ENCODE peak calls at places on chromosomes 2 and 18, in eight cellular contexts. X, T, S, I, Y, A, J and H are unnamed samples.
A peak's percentile ranks its signal among the peaks of the same experiment; 100 is the strongest.

GRCh38 chr2:25853038-25853638 is 25.1 kb downstream of the ASXL2 start:
- DNase-seq in T (no peak), X (no peak), A (no peak), S (no peak), I (no peak), Y (no peak), J (no peak), H (no peak)

GRCh38 chr2:172308253-172308935 is 119.0 kb upstream of the ITGA6 start:
- DNase-seq in J (no peak), I (no peak), X (no peak), T (no peak), Y (no peak), A (no peak), S (no peak), H (no peak)

GRCh38 chr18:24273596-24273995 is 124.0 kb downstream of the OSBPL1A start:
- DNase-seq in J (no peak), A (no peak), Y (no peak), S (no peak), I (no peak), X (peak; percentile 7), T (peak; percentile 44), H (no peak)

GRCh38 chr2:16960579-16960978 is 294.9 kb upstream of the CYRIA start:
- DNase-seq in A (no peak), J (no peak), Y (no peak), T (no peak), S (no peak), I (no peak), X (no peak), H (no peak)

GRCh38 chr2:20625920-20626697 is 24.8 kb downstream of the HS1BP3 start:
- DNase-seq in J (no peak), I (no peak), A (peak; percentile 70), T (no peak), Y (no peak), X (peak; percentile 54), S (no peak), H (no peak)

GRCh38 chr2:23606196-23606595 is 221.2 kb downstream of the KLHL29 start:
- DNase-seq in T (no peak), I (no peak), A (no peak), J (no peak), S (no peak), X (no peak), Y (no peak), H (no peak)

GRCh38 chr2:29705636-29706035 is 215.8 kb downstream of the ALK start:
- DNase-seq in A (no peak), I (no peak), X (no peak), J (no peak), Y (no peak), S (no peak), T (no peak), H (no peak)

GRCh38 chr2:180599804-180600203 is 380.6 kb upstream of the UBE2E3 start:
- DNase-seq in X (no peak), A (no peak), I (no peak), J (no peak), S (no peak), T (no peak), Y (no peak), H (no peak)

GRCh38 chr2:38406597-38407110 is 29.6 kb upstream of the ATL2 start:
- DNase-seq in A (peak; percentile 72), I (no peak), J (no peak), Y (no peak), S (no peak), T (no peak), X (peak; percentile 52), H (no peak)

GRCh38 chr2:134845719-134846118 is 7.3 kb downstream of the ACMSD start:
- DNase-seq in I (no peak), S (no peak), X (peak; percentile 71), T (peak; percentile 70), A (no peak), Y (no peak), J (no peak), H (no peak)

GRCh38 chr2:121748202-121748601 is 7.2 kb upstream of the TSN start:
- DNase-seq in A (no peak), X (peak; percentile 60), J (peak; percentile 50), T (peak; percentile 51), I (peak; percentile 30), S (no peak), Y (no peak), H (no peak)
- TF ChIP-seq CTCF in A (peak; percentile 19), X (peak; percentile 49), J (peak; percentile 51), T (peak; percentile 61), I (peak; percentile 41), S (no peak), Y (no peak), H (no peak)

DNA sequence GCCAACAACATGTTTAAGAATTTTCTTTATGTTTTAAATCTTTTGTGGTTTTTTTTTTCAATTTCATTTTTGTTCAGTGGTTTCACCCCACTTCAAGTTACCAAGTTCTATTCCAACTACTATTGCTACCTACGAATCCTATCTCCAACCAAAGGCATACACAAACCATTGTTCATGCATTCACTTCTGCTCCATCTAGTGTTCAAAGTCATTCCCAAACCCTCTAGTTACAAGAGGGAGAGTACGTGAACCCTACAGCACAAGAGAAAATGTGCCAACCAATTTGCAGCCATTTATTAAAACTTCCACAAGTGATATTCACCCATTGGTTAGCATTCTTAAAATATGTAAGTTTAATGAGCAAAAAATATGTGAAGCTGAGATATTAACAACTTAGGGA is 295.1 kb upstream of the KYNU start:
- DNase-seq in S (no peak), X (no peak), I (no peak), Y (no peak), T (no peak), J (no peak), A (no peak), H (no peak)
- TF ChIP-seq CTCF in S (no peak), X (no peak), I (no peak), Y (no peak), T (no peak), J (no peak), A (no peak), H (no peak)

GRCh38 chr18:58207520-58208152 is 163.6 kb downstream of the NEDD4L start:
- DNase-seq in X (no peak), J (no peak), A (no peak), T (no peak), S (no peak), Y (no peak), I (no peak), H (no peak)
- TF ChIP-seq CTCF in X (no peak), J (no peak), A (no peak), T (no peak), S (no peak), Y (no peak), I (no peak), H (no peak)

DNA sequence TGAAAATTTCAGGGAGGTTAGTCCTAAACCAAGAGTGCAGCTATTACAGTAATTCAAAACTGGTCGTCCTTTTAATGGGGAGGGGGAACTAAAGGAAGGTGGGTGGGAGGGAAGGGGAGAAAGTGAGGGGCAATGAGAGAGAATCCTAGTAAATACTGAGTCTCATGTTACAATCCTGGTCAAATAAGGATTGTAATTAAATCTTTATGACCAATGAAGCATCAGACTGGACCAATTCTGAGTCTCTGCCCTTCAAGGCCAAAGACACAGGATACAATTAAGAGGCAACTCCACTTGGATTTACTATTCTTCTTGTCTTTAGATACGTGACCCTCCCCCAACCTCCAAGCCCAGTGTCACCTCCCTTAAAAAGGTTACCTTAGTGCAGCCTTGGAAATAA is 262.9 kb downstream of the BCL11A start:
- DNase-seq in A (no peak), T (no peak), Y (no peak), X (no peak), S (no peak), I (no peak), J (no peak), H (no peak)
- TF ChIP-seq CTCF in A (no peak), T (no peak), Y (no peak), X (no peak), S (no peak), I (no peak), J (no peak), H (no peak)

GRCh38 chr2:100820346-100821254 is 661 bp downstream of the NPAS2 start:
- DNase-seq in J (peak; percentile 39), S (no peak), I (no peak), T (no peak), A (no peak), X (no peak), Y (peak; percentile 51), H (peak; percentile 11)

GRCh38 chr2:100817388-100817985 is 2.5 kb upstream of the NPAS2 start:
- DNase-seq in S (no peak), I (no peak), A (no peak), Y (no peak), J (no peak), T (no peak), X (no peak), H (no peak)

GRCh38 chr2:100819365-100820345 is at the start of gene NPAS2:
- DNase-seq in X (peak; percentile 37), J (peak; percentile 82), I (peak; percentile 69), T (peak; percentile 46), S (peak; percentile 21), Y (peak; percentile 55), A (peak; percentile 72), H (peak; percentile 53)

GRCh38 chr2:100818003-100818605 is 1.8 kb upstream of the NPAS2 start:
- DNase-seq in A (no peak), X (peak; percentile 33), Y (no peak), I (no peak), S (no peak), T (peak; percentile 29), J (no peak), H (no peak)

GRCh38 chr2:100818606-100819364 is 1.2 kb upstream of the NPAS2 start:
- DNase-seq in Y (peak; percentile 68), X (peak; percentile 73), A (peak; percentile 77), S (peak; percentile 20), T (peak; percentile 72), J (peak; percentile 83), I (peak; percentile 59), H (peak; percentile 60)
- TF ChIP-seq CTCF in Y (peak; percentile 48), X (peak; percentile 16), A (peak; percentile 48), S (no peak), T (peak; percentile 32), J (peak; percentile 59), I (peak; percentile 32), H (peak; percentile 26)